ENCODE peak calls at places on chromosome 13, in six cellular contexts. S is brain microvascular endothelial cell, K is body of pancreas, N is MM.1S, Z is cardiac fibroblast, A is AG09319. F is an unnamed sample.

GRCh38 chr13:104810242-104810641 is 1725.2 kb downstream of the EFNB2 start:
- DNase-seq in Z (no peak), A (no peak), S (no peak), N (no peak), K (no peak), F (no peak)

GRCh38 chr13:24505256-24505655 is 7.3 kb downstream of the PARP4 start:
- DNase-seq in S (peak), K (peak), A (no peak), Z (peak), N (no peak), F (no peak)

GRCh38 chr13:55554741-55555140 is 1586.0 kb upstream of the PRR20A start:
- DNase-seq in K (no peak), A (no peak), N (no peak), S (no peak), Z (no peak), F (no peak)

GRCh38 chr13:44685641-44686040 is 109.5 kb upstream of the TSC22D1 start:
- DNase-seq in S (no peak), N (peak), A (no peak), Z (peak), K (no peak), F (no peak)

GRCh38 chr13:48531416-48532145 is 1.3 kb downstream of the RCBTB2 start:
- DNase-seq in A (no peak), K (peak), N (peak), Z (no peak), S (peak), F (peak)

GRCh38 chr13:113897161-113897560 is 33.3 kb upstream of the GAS6 start:
- DNase-seq in N (peak), S (peak), A (peak), K (no peak), Z (peak), F (no peak)

GRCh38 chr13:75825599-75825998 is 189.5 kb downstream of the LMO7 start:
- DNase-seq in K (no peak), N (no peak), Z (no peak), S (no peak), A (no peak), F (no peak)

GRCh38 chr13:106038752-106039151 is 496.7 kb downstream of the EFNB2 start:
- DNase-seq in Z (peak), K (no peak), A (no peak), S (peak), N (no peak), F (no peak)

GRCh38 chr13:44918323-44919102 is 70.8 kb downstream of the NUFIP1 start:
- DNase-seq in A (peak), S (peak), N (peak), Z (peak), K (peak), F (peak)

GRCh38 chr13:21138561-21138960 is 37.8 kb downstream of the SKA3 start:
- DNase-seq in A (no peak), N (no peak), Z (peak), S (no peak), K (no peak), F (no peak)

GRCh38 chr13:62119739-62120700 is 704.4 kb upstream of the PCDH20 start:
- DNase-seq in S (no peak), Z (peak), N (peak), A (no peak), K (no peak), F (no peak)

GRCh38 chr13:26557393-26558073 is at the start of gene WASF3:
- DNase-seq in Z (peak), A (peak), K (peak), S (peak), N (peak), F (peak)

GRCh38 chr13:108313382-108313781 is 43.9 kb downstream of the TNFSF13B start:
- DNase-seq in N (no peak), Z (no peak), A (no peak), K (no peak), S (no peak), F (peak)

GRCh38 chr13:99721606-99722384 is 220.5 kb downstream of the TM9SF2 start:
- DNase-seq in S (peak), Z (no peak), K (no peak), N (no peak), A (no peak), F (no peak)

GRCh38 chr13:26476111-26476743 is 81.3 kb upstream of the WASF3 start:
- DNase-seq in A (no peak), S (peak), Z (no peak), N (no peak), K (peak), F (no peak)

GRCh38 chr13:82627183-82627582 is 1255.1 kb downstream of the SLITRK1 start:
- DNase-seq in Z (no peak), K (no peak), N (no peak), A (peak), S (peak), F (no peak)

GRCh38 chr13:35956074-35956473 is 175.1 kb downstream of the DCLK1 start:
- DNase-seq in K (no peak), S (no peak), A (no peak), N (no peak), Z (no peak), F (no peak)

GRCh38 chr13:35957174-35957867 is 173.9 kb downstream of the DCLK1 start:
- DNase-seq in N (no peak), A (no peak), K (no peak), S (no peak), Z (peak), F (no peak)

GRCh38 chr13:35957996-35958395 is 173.2 kb downstream of the DCLK1 start:
- DNase-seq in S (no peak), A (no peak), K (no peak), N (no peak), Z (no peak), F (no peak)

GRCh38 chr13:35954207-35954560 is 177.0 kb downstream of the DCLK1 start:
- DNase-seq in A (no peak), K (no peak), S (no peak), Z (no peak), N (no peak), F (no peak)

DNA sequence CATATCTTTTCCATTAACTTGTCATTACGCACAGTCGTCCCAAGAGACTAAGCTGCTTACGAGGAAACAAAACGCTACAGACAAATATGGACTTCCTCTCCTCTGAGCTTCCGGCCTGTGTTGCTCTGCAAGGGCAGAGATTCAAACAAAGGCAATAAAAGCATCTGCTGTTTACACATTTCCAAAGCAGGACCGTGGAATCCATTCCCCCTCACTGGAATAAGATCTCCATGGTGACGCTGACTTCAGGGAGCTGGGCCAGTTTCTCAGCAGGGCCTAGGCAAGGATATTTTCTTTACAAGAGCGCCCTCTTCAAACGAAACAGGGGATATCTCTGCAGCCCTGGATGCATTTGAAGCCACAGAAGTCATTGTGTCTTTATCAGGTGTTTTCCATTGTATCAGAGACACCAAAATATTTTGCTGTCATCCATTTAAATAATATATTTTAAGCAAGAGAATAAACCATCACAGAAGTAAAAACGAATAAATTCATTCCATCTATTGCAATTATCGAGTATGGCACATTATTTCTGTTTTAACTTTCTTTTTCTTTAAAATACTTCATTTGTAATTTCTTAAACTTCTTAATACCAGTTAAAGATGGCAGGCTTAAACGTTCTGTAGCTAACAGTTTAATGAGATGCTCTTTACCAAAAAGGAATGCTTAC is 177.5 kb downstream of the DCLK1 start:
- DNase-seq in S (peak), A (peak), N (peak), Z (peak), K (peak), F (peak)
- TF ChIP-seq CTCF in S (peak), A (peak), N (peak), Z (peak), K (peak), F (no peak)

GRCh38 chr13:74573654-74574053 is 439.4 kb upstream of the KLF12 start:
- DNase-seq in K (no peak), N (no peak), Z (no peak), S (no peak), A (no peak), F (no peak)
- TF ChIP-seq CTCF in K (no peak), N (no peak), Z (peak), S (peak), A (peak), F (no peak)

GRCh38 chr13:100828226-100828625 is 153.6 kb upstream of the TMTC4 start:
- DNase-seq in K (no peak), N (no peak), S (no peak), Z (no peak), A (no peak), F (no peak)
- TF ChIP-seq CTCF in K (no peak), N (no peak), S (peak), Z (no peak), A (no peak), F (no peak)

DNA sequence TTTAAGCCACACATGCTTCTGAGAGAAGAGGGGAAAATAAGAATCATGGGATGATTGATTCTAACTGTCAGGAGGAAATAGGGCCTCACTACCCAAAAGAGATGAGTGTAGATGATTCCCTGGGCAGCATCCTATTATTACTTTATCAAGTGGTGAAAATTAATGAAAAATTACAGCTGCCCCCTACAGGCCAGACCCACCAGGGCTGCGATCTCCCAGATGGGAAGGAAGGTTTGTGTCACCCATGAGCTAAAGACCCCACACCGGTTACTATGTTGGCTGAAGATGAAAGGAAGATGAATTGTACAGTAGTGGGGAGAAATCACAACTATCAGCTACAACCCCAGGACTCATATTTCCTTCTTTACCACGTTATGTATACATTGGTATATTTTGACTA is 49.5 kb downstream of the RFC3 start:
- DNase-seq in Z (no peak), S (no peak), K (no peak), N (no peak), A (no peak), F (no peak)
- TF ChIP-seq CTCF in Z (no peak), S (peak), K (no peak), N (no peak), A (no peak), F (no peak)

DNA sequence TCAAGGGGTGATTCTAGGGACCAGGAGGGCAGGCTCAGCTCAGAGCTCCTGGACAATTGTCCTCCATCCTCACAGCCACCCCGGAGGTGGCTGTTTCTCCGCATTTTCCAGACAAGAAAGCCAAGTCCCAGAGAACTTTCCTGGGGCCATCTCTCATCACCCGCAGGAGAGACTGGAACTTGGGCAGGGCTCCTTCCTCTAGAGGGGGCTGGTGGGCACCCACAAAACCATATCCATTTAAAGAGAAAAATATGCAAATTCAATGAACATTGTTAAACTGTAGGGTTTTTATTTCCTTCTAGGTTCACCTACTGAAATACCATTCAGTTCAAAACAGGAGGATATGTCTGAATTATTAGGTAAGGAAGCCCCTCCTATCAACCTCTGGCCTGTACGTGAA is 16.6 kb downstream of the SPACA7 start:
- DNase-seq in N (no peak), A (no peak), S (no peak), Z (no peak), K (no peak), F (no peak)
- TF ChIP-seq CTCF in N (peak), A (no peak), S (no peak), Z (no peak), K (no peak), F (no peak)

GRCh38 chr13:94656766-94657165 is 55.1 kb downstream of the GPR180 start:
- DNase-seq in N (peak), K (no peak), A (peak), S (peak), Z (peak), F (no peak)
- TF ChIP-seq CTCF in N (no peak), K (no peak), A (peak), S (peak), Z (peak), F (no peak)

F was measured in colonic mucosa.